ENCODE peak calls at places on chromosomes 3 and 15, in four cellular contexts. U is lower lobe of right lung, A is astrocyte of the cerebellum, M is H9. B is an unnamed sample.

GRCh38 chr3:78143000-78143399 is 1103.1 kb downstream of the ROBO2 start:
- DNase-seq in A (no peak), U (no peak), M (no peak), B (no peak)

GRCh38 chr3:120448707-120449650 is 1.8 kb downstream of the FSTL1 start:
- DNase-seq in U (no peak), A (peak; percentile 76), M (no peak), B (peak; percentile 8)

GRCh38 chr3:124235446-124235845 is 243.5 kb upstream of the ROPN1 start:
- DNase-seq in M (no peak), A (no peak), U (no peak), B (no peak)

GRCh38 chr3:50326182-50326541 is 1.9 kb downstream of the TUSC2 start:
- DNase-seq in M (no peak), A (no peak), U (no peak), B (no peak)

GRCh38 chr3:124243253-124243859 is 251.4 kb upstream of the ROPN1 start:
- DNase-seq in M (no peak), A (no peak), U (no peak), B (no peak)

GRCh38 chr15:61659571-61660190 is 400.6 kb downstream of the VPS13C start:
- DNase-seq in M (no peak), A (peak; percentile 93), U (no peak), B (no peak)

GRCh38 chr15:39756806-39757522 is 25.7 kb downstream of the FSIP1 start:
- DNase-seq in M (no peak), A (peak; percentile 70), U (no peak), B (peak; percentile 23)

GRCh38 chr3:56269755-56270154 is 198.5 kb downstream of the ERC2 start:
- DNase-seq in M (no peak), U (no peak), A (peak; percentile 31), B (no peak)

GRCh38 chr3:129618901-129619671 is 12.6 kb upstream of the PLXND1 start:
- DNase-seq in A (no peak), U (peak; percentile 49), M (no peak), B (no peak)

GRCh38 chr15:65903296-65904073 is 34.2 kb downstream of the RAB11A start:
- DNase-seq in U (no peak), A (no peak), M (peak; percentile 7), B (no peak)

GRCh38 chr15:52678036-52678467 is 1.1 kb downstream of the ATOSA start:
- DNase-seq in U (peak; percentile 58), M (peak; percentile 46), A (no peak), B (peak; percentile 35)

GRCh38 chr3:113521981-113522380 is 7.0 kb upstream of the SPICE1 start:
- DNase-seq in M (no peak), A (no peak), U (no peak), B (no peak)

GRCh38 chr3:113514265-113514769 is 639 bp downstream of the SPICE1 start:
- DNase-seq in U (no peak), M (no peak), A (no peak), B (peak; percentile 4)

GRCh38 chr3:113516115-113516505 is 1.2 kb upstream of the SPICE1 start:
- DNase-seq in U (no peak), M (no peak), A (no peak), B (no peak)
- TF ChIP-seq CTCF in U (peak; percentile 10), M (no peak), A (no peak), B (no peak)

GRCh38 chr3:70256566-70256965 is 55.9 kb downstream of the MDFIC2 start:
- DNase-seq in A (no peak), U (no peak), M (no peak), B (no peak)
- TF ChIP-seq CTCF in A (no peak), U (no peak), M (no peak), B (no peak)

GRCh38 chr3:12522721-12523120 is 22.6 kb downstream of the MKRN2OS start:
- DNase-seq in U (peak; percentile 53), A (no peak), M (no peak), B (no peak)
- TF ChIP-seq CTCF in U (peak; percentile 24), A (no peak), M (peak; percentile 13), B (no peak)

GRCh38 chr3:189146842-189147241 is 24.9 kb upstream of the TPRG1 start:
- DNase-seq in U (no peak), M (no peak), A (no peak), B (peak; percentile 6)

GRCh38 chr3:189142527-189142926 is 29.2 kb upstream of the TPRG1 start:
- DNase-seq in U (no peak), M (no peak), A (no peak), B (no peak)

GRCh38 chr3:189143321-189143720 is 28.4 kb upstream of the TPRG1 start:
- DNase-seq in U (no peak), A (no peak), M (no peak), B (no peak)

GRCh38 chr3:189148090-189148507 is 23.7 kb upstream of the TPRG1 start:
- DNase-seq in U (no peak), M (peak; percentile 65), A (peak; percentile 51), B (peak; percentile 69)

DNA sequence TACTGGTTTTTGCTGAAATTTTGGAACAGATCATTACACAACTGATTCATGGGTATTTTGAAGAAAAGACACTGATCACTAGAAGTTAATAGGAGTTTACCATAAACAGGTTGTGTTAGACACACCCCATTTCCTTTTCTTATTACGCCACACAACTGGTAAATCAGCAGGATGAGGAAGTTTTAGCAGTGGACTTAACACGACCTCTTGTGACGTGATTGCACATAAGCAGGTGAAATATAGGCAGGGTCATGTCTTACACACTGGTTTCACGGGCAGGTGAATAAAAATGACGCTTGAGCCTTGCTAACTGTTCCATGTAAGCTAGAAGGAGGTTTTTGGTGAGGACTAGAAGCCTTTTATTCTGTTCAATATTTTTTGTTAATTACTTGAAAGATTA is 27.1 kb upstream of the TPRG1 start:
- DNase-seq in A (no peak), M (no peak), U (no peak), B (no peak)
- TF ChIP-seq CTCF in A (no peak), M (no peak), U (no peak), B (no peak)

B was measured in nephron progenitor cell.